ENCODE peak calls at places on chromosomes 11 and 22, in nine cellular contexts. D is Peyer's patch, W is adrenal gland, U is IMR-90, G is HCT116, F is sigmoid colon, K is prostate gland, A is uterus, R is K562. S is an unnamed sample.

GRCh38 chr11:95296621-95297025 is 65.6 kb upstream of the SESN3 start:
- DNase-seq in F (no peak), D (peak; percentile 53), W (peak; percentile 41), K (no peak), U (no peak), A (no peak), R (no peak), G (no peak), S (no peak)

GRCh38 chr22:47371263-47372090 is 609.0 kb downstream of the TBC1D22A start:
- DNase-seq in A (peak; percentile 6), F (peak; percentile 39), G (no peak), U (no peak), K (no peak), D (no peak), R (no peak), W (no peak), S (peak; percentile 8)

GRCh38 chr11:62069374-62069773 is 54.4 kb upstream of the INCENP start:
- DNase-seq in K (no peak), R (no peak), F (peak; percentile 25), D (no peak), W (no peak), G (no peak), U (no peak), A (no peak), S (no peak)

GRCh38 chr11:120793150-120793549 is 230.8 kb upstream of the TBCEL start:
- DNase-seq in F (peak; percentile 30), R (no peak), U (no peak), D (no peak), A (no peak), W (no peak), K (no peak), G (no peak), S (no peak)

GRCh38 chr11:38169286-38169685 is 1571.2 kb upstream of the RAG2 start:
- DNase-seq in F (no peak), G (no peak), W (no peak), A (no peak), D (no peak), K (no peak), R (no peak), U (peak; percentile 2), S (no peak)

GRCh38 chr11:72821920-72822799 is 7.9 kb downstream of the ATG16L2 start:
- DNase-seq in F (peak; percentile 94), A (peak; percentile 94), K (peak; percentile 88), U (peak; percentile 84), W (peak; percentile 92), D (peak; percentile 84), R (peak; percentile 94), G (peak; percentile 81), S (peak; percentile 95)

GRCh38 chr11:124656759-124657627 is 16.5 kb downstream of the SIAE start:
- DNase-seq in W (no peak), R (no peak), A (no peak), F (no peak), G (no peak), D (no peak), K (no peak), U (peak; percentile 66), S (no peak)

GRCh38 chr11:117814766-117815261 is 9.7 kb downstream of the FXYD2 start:
- DNase-seq in F (peak; percentile 89), K (peak; percentile 46), U (no peak), A (peak; percentile 69), G (no peak), W (peak; percentile 81), R (no peak), D (peak; percentile 96), S (peak; percentile 79)

GRCh38 chr11:62715150-62716130 is 8.0 kb downstream of the GNG3 start:
- DNase-seq in W (peak; percentile 12), K (no peak), G (no peak), F (no peak), A (no peak), U (no peak), D (no peak), R (no peak), S (no peak)

GRCh38 chr11:34748036-34748435 is 127.1 kb downstream of the EHF start:
- DNase-seq in G (no peak), U (no peak), A (no peak), R (no peak), D (no peak), F (no peak), K (no peak), W (no peak), S (no peak)
- H3K4me3 ChIP-seq in G (no peak overlapping the region), U (no peak overlapping the region), A (no peak overlapping the region), R (no peak overlapping the region), D (no peak overlapping the region), F (no peak overlapping the region), K (no peak overlapping the region), W (no peak overlapping the region), S (no peak overlapping the region)

DNA sequence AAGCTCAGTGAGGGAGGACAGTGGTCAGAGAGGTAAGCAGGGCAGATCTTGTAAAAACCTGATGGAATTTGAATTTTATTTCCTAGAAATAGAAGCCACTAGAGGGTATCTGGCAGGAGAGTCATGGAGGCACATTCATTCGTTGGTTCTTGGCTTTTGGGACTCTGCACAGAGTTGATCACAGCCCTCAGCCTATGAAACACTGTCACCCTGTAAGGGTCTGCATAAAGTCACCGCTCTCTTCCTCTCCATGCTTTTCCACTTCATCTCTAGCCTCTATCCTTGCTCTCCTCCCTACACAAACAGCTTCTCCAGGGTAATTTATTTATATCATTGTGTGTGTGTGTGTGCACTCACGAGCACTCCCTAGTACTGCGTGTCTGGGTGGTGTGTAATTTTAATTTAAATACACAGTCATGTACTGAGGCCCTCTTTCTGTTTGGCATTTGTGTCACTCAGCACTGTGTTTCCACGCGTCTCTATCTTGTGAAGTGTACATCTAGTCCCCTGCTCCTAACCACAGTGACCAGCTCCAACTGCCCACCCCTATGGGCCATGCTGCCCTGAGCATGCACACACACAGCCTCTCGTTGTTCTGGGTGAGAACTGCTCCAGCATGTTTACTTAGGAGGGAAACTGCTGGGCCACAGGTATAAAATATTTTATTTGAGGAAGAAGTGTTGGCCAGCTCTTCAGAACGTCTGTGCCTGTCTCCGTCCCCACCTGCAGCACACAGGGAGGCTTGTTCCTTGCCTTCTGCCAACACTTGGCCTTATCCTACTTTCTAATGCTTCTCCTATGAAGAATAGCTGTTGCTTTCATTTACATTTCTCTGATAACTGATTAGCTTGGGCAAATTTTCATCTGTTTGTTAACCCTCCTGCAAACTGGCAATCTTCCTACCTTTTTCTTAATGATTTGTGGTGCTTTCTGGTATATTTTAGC is 4.5 kb downstream of the KCNQ1OT1 start:
- DNase-seq in A (no peak), K (no peak), R (no peak), W (peak; percentile 12), D (no peak), F (peak; percentile 28), G (no peak), U (no peak), S (no peak)
- H3K4me1 ChIP-seq in A (no peaks in the 10 kb centered on the region), K (no peaks in the 10 kb centered on the region), R (peaks cover 15% of the 10 kb centered on the region), W (peaks cover 60% of the 10 kb centered on the region), D (no peaks in the 10 kb centered on the region), F (peaks cover 39% of the 10 kb centered on the region), G (peaks cover 11% of the 10 kb centered on the region), U (peaks cover 3% of the 10 kb centered on the region), S (no peaks in the 10 kb centered on the region)

DNA sequence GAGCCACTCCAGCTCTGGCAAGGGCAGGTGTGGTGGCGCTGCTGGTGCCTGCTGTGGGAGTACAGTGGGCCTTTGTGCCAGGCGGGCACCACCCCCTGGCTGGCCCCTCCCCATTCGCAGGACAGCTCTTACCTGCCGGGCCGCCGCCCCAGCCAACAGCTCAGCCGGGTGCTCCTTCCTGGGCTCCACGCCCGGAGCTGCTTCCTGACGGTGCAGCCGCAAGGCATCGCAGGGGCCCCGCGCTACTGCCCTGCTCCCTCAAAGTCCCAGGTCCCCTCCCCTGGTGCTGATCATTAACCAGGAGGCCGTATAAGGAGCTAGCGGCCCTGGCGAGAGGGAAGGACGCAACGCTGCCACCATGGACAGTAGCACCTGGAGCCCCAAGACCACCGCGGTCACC is at the start of gene SLC5A1:
- DNase-seq in W (no peak), U (no peak), K (peak; percentile 89), F (no peak), R (no peak), G (no peak), A (no peak), D (no peak), S (no peak)
- TF ChIP-seq POLR2A in W (no peak), U (no peak), K (peak; percentile 48), F (peak; percentile 48), R (no peak), G (no peak), A (no peak), D (peak; percentile 97), S (no peak)

GRCh38 chr22:30290318-30290678 is 993 bp upstream of the CASTOR1 start:
- DNase-seq in F (no peak), W (no peak), G (no peak), U (peak; percentile 23), R (no peak), K (peak; percentile 70), D (no peak), A (no peak), S (no peak)
- H3K4me3 ChIP-seq in F (peak overlapping the region; percentile 93), W (peak overlapping the region; percentile 52), G (no peak overlapping the region), U (no peak overlapping the region), R (no peak overlapping the region), K (peak overlapping the region; percentile 89), D (peak overlapping the region; percentile 85), A (peak overlapping the region; percentile 64), S (peak overlapping the region; percentile 90)

GRCh38 chr22:24285245-24285644 is 14.6 kb downstream of the SPECC1L start:
- DNase-seq in U (peak; percentile 28), F (no peak), A (no peak), K (no peak), R (no peak), D (no peak), G (peak; percentile 22), W (no peak), S (no peak)

GRCh38 chr22:24284747-24285203 is 14.1 kb downstream of the SPECC1L start:
- DNase-seq in W (no peak), R (no peak), F (no peak), A (no peak), U (peak; percentile 53), G (peak; percentile 70), D (no peak), K (no peak), S (no peak)

DNA sequence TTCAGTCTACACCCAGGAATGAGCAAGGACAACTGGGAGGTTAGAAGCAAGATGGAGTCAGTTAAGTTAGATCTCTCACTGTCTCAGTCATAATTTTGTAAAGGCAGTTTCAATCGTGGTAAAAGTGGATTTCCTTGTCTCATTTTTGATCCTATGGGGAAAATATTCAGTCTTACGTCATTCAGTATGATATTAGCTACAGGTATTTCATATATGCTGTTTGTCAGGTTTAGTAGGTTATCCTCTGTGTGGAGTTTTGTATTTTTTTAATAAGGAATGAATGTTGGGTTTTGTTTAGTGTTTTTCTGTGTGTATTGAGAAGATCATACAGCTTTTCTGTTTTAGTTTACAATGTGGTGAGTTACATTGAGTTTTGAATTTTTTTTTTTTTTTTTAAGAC is 11.8 kb downstream of the SPECC1L start:
- DNase-seq in U (no peak), A (no peak), W (no peak), G (no peak), F (no peak), D (no peak), K (no peak), R (no peak), S (no peak)
- H3K4me1 ChIP-seq in U (peaks cover 4% of the 10 kb centered on the region), A (no peaks in the 10 kb centered on the region), W (peaks cover 25% of the 10 kb centered on the region), G (peaks cover 67% of the 10 kb centered on the region), F (peaks cover 44% of the 10 kb centered on the region), D (no peaks in the 10 kb centered on the region), K (peaks cover 4% of the 10 kb centered on the region), R (peaks cover 3% of the 10 kb centered on the region), S (peaks cover 3% of the 10 kb centered on the region)

GRCh38 chr22:22982616-22983015 is 87.7 kb upstream of the GNAZ start:
- DNase-seq in K (no peak), F (no peak), R (peak; percentile 38), D (no peak), A (no peak), U (no peak), W (no peak), G (no peak), S (no peak)
- TF ChIP-seq POLR2A in K (no peak), F (no peak), R (no peak), D (no peak), A (no peak), U (no peak), W (no peak), G (no peak), S (no peak)

GRCh38 chr22:22893891-22894739 is 6.5 kb downstream of the IGLL5 start:
- DNase-seq in D (no peak), G (no peak), A (no peak), R (peak; percentile 60), F (peak; percentile 47), W (no peak), U (no peak), K (no peak), S (no peak)
- H3K4me3 ChIP-seq in D (no peak overlapping the region), G (no peak overlapping the region), A (no peak overlapping the region), R (no peak overlapping the region), F (no peak overlapping the region), W (no peak overlapping the region), U (no peak overlapping the region), K (no peak overlapping the region), S (no peak overlapping the region)

S was measured in testis.